ENCODE peak calls at places on chromosomes 6 and 20, in seven cellular contexts. X is GM12892, I is GM12878, G is HepG2, B is SK-N-SH, Q is H1, Z is K562. P is an unnamed sample.
A peak's percentile ranks its signal among the peaks of the same experiment; 100 is the strongest.

GRCh38 chr6:150201791-150202329 is 59.0 kb downstream of the PPP1R14C start:
- DNase-seq in X (no peak), I (no peak), G (no peak), B (no peak), Q (no peak), Z (no peak), P (no peak)

GRCh38 chr6:79864001-79864400 is 83.4 kb downstream of the ELOVL4 start:
- DNase-seq in X (no peak), I (no peak), G (no peak), B (no peak), Q (no peak), Z (no peak), P (no peak)

GRCh38 chr20:17700637-17701036 is 871 bp downstream of the BANF2 start:
- DNase-seq in X (no peak), I (no peak), G (no peak), B (no peak), Q (no peak), Z (no peak), P (no peak)

GRCh38 chr6:140203611-140204553 is 829.4 kb upstream of the CITED2 start:
- DNase-seq in X (no peak), I (no peak), G (no peak), B (no peak), Q (no peak), Z (no peak), P (no peak)

GRCh38 chr20:31674895-31675827 is 37.4 kb downstream of the COX4I2 start:
- DNase-seq in X (peak; percentile 46), I (no peak), G (no peak), B (peak; percentile 46), Q (no peak), Z (peak; percentile 77), P (no peak)

GRCh38 chr6:13677878-13678254 is 33.8 kb downstream of the RANBP9 start:
- DNase-seq in X (no peak), I (no peak), G (peak; percentile 90), B (no peak), Q (no peak), Z (no peak), P (no peak)

GRCh38 chr6:23243858-23244257 is 674.5 kb downstream of the HDGFL1 start:
- DNase-seq in X (no peak), I (no peak), G (no peak), B (no peak), Q (no peak), Z (no peak), P (no peak)

GRCh38 chr6:77361018-77361417 is 102.3 kb downstream of the HTR1B start:
- DNase-seq in X (no peak), I (no peak), G (no peak), B (no peak), Q (no peak), Z (no peak), P (no peak)

GRCh38 chr6:131819507-131820228 is 11.8 kb downstream of the ENPP1 start:
- DNase-seq in X (no peak), I (no peak), G (peak; percentile 25), B (no peak), Q (no peak), Z (no peak), P (no peak)
- TF ChIP-seq TAF1 in X (no peak), I (no peak), G (no peak), B (no peak), Q (no peak), Z (no peak), P (no peak)

GRCh38 chr6:111874030-111874425 is 776 bp upstream of the FYN start:
- DNase-seq in X (no peak), I (no peak), G (no peak), B (no peak), Q (no peak), Z (no peak), P (no peak)

GRCh38 chr6:111871207-111871606 is 2.0 kb downstream of the FYN start:
- DNase-seq in X (no peak), I (no peak), G (no peak), B (no peak), Q (no peak), Z (no peak), P (no peak)

GRCh38 chr6:111873178-111874029 is at the start of gene FYN:
- DNase-seq in X (peak; percentile 98), I (peak; percentile 76), G (peak; percentile 92), B (peak; percentile 99), Q (peak; percentile 93), Z (peak; percentile 99), P (peak; percentile 98)

GRCh38 chr6:111871725-111872520 is 1.3 kb downstream of the FYN start:
- DNase-seq in X (no peak), I (no peak), G (peak; percentile 41), B (peak; percentile 71), Q (no peak), Z (peak; percentile 76), P (no peak)

DNA sequence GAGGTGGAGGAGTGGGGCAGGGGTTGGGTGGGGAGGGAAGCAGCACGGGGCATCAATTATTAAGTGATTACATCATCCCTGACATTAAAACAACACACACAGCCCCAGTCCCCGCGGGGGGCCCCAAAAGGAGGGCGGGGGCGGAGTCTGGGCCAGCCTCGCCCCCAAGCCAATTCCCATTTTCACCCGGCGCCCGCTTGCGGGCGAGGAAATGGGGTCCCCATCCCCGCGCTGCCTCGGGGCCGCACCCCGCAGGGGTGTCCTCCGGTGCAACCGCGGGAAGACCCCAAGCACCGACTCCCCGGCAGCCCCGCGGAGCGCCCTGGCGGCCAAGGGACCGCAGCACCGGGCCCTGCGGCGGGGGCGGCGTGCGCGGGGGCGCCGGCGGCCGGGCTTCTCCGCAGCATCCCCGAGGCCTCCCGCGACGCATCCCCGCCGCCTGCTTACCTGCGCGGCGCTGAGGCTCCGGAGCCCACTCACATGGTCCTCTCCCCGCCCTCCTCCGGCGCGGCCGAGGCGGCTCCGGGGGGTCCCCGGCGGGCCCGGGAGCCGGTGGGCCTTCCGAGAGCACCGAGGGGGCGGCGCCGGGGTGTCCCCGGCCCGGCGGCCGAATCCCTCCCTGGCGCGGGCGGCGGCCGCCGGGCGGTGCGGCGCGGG is 603 bp downstream of the FYN start:
- DNase-seq in X (no peak), I (no peak), G (no peak), B (peak; percentile 70), Q (no peak), Z (peak; percentile 54), P (peak; percentile 25)
- TF ChIP-seq TAF1 in X (no peak), I (peak; percentile 14), G (no peak), B (no peak), Q (peak; percentile 26), Z (no peak), P (no peak)

GRCh38 chr20:62135573-62136266 is 7.5 kb downstream of the PSMA7 start:
- DNase-seq in X (no peak), I (no peak), G (no peak), B (no peak), Q (no peak), Z (no peak), P (no peak)

GRCh38 chr20:62137092-62137384 is 6.2 kb downstream of the PSMA7 start:
- DNase-seq in X (no peak), I (no peak), G (no peak), B (no peak), Q (no peak), Z (no peak), P (no peak)

GRCh38 chr20:62138204-62138543 is 5.0 kb downstream of the PSMA7 start:
- DNase-seq in X (no peak), I (no peak), G (no peak), B (no peak), Q (no peak), Z (no peak), P (no peak)

GRCh38 chr20:62137478-62138203 is 5.6 kb downstream of the PSMA7 start:
- DNase-seq in X (no peak), I (no peak), G (no peak), B (no peak), Q (no peak), Z (no peak), P (no peak)

DNA sequence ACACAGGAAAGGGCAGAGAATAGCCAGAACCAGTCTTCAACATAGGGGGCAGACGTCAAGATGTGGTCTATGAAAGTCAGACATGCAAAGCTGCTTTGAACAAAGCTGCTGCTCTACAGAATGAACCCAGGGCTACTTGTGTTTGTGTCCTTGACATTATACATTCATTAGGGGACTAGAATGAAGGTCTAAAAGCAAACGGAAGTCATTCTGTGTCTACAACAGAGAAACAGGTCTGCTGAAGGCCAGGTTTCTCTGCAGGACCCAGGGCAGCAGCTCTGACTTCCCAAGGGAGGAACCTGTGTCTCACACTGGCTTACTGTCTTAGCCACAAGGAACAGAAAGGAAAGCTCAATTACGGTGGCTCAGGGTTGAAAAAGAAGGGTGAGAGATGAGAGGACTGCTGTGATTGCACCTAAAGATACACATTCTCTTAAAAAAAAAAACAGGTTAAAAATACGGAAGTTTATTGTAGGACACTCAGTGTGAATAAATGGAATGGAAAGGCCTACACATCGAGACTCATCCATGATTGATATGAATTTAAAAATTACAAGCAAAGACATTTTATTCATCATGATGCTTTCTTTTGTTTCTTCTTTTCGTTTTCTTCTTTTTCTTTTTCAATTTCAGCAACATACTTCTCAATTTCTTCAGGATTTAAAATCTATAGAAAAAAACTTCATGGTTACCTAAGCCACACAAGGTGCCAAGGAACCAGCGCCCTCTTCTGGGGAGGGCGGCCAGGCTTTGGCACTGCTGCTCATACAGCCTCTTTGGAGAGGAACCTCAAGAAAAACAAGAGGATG is 6.7 kb downstream of the PSMA7 start:
- DNase-seq in X (no peak), I (no peak), G (peak; percentile 74), B (peak; percentile 78), Q (no peak), Z (no peak), P (no peak)
- TF ChIP-seq TAF1 in X (no peak), I (no peak), G (no peak), B (no peak), Q (no peak), Z (no peak), P (no peak)

GRCh38 chr6:15546591-15546990 is 116.2 kb downstream of the DTNBP1 start:
- DNase-seq in X (no peak), I (no peak), G (no peak), B (no peak), Q (no peak), Z (no peak), P (no peak)

GRCh38 chr6:15547379-15547778 is 115.4 kb downstream of the DTNBP1 start:
- DNase-seq in X (no peak), I (no peak), G (no peak), B (peak; percentile 57), Q (no peak), Z (no peak), P (no peak)

GRCh38 chr6:15539722-15540270 is 123.0 kb downstream of the DTNBP1 start:
- DNase-seq in X (no peak), I (no peak), G (no peak), B (no peak), Q (no peak), Z (no peak), P (no peak)

GRCh38 chr6:15543262-15543917 is 119.4 kb downstream of the DTNBP1 start:
- DNase-seq in X (no peak), I (no peak), G (no peak), B (no peak), Q (no peak), Z (no peak), P (no peak)

DNA sequence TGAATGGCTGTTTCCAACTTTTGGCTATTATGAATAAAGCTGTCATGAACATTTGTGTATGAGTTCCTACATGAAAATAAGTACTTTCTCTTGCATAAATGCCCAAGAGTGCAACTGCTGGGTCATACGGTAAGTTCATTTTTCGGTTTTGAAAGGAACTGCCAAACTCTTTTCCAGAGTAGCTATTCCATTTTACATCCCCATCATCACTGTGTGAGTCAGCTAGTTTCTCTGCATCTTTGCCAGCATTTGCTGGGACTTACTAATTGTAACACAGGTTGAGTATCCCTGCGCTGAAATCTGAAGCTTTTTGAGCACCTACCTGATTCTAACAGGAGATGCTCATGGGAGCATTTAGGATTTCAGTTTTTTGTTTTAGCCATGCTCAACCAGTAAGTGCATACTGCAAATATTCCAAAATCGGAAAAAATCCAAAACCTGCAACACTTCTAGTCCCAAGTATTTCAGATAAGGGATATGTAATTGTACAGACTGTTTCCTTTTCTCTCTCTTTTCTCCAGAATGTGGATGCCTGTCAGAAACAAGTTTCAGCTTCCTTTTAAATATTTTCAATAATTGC is 118.4 kb downstream of the DTNBP1 start:
- DNase-seq in X (no peak), I (no peak), G (no peak), B (no peak), Q (no peak), Z (no peak), P (no peak)
- TF ChIP-seq TAF1 in X (no peak), I (no peak), G (no peak), B (no peak), Q (no peak), Z (no peak), P (no peak)